ENCODE peak calls at places on chromosomes 1 and 21, in nine cellular contexts. One of them, this sample, is unnamed. For H3K9me3, the result is how much of the 10 kb centered on the place peaks cover.

GRCh38 chr1:36309397-36309796 is 3.2 kb downstream of the SH3D21 start:
- DNase-seq in CD8-positive, alpha-beta memory T cell: no peak
- DNase-seq in pancreas: no peak
- DNase-seq in H1: no peak
- DNase-seq in left ventricle myocardium inferior: no peak
- DNase-seq in cardiac muscle cell: no peak
- DNase-seq in mammary epithelial cell: no peak
- DNase-seq in IMR-90: no peak
- DNase-seq in breast epithelium: no peak
- DNase-seq in this sample: no peak

GRCh38 chr1:6507037-6507428 is 15.6 kb upstream of the PLEKHG5 start:
- DNase-seq in H1: no peak
- DNase-seq in mammary epithelial cell: no peak
- DNase-seq in left ventricle myocardium inferior: no peak
- DNase-seq in breast epithelium: no peak
- DNase-seq in cardiac muscle cell: no peak
- DNase-seq in CD8-positive, alpha-beta memory T cell: no peak
- DNase-seq in IMR-90: no peak
- DNase-seq in pancreas: no peak
- DNase-seq in this sample: no peak

GRCh38 chr1:99481391-99481996 is 164.4 kb upstream of the PALMD start:
- DNase-seq in CD8-positive, alpha-beta memory T cell: peak
- DNase-seq in IMR-90: peak
- DNase-seq in breast epithelium: no peak
- DNase-seq in cardiac muscle cell: peak
- DNase-seq in left ventricle myocardium inferior: no peak
- DNase-seq in H1: no peak
- DNase-seq in mammary epithelial cell: peak
- DNase-seq in pancreas: peak
- DNase-seq in this sample: peak

GRCh38 chr21:41361786-41362604 is at the start of gene MX2:
- DNase-seq in mammary epithelial cell: no peak
- DNase-seq in pancreas: no peak
- DNase-seq in IMR-90: peak
- DNase-seq in left ventricle myocardium inferior: peak
- DNase-seq in breast epithelium: peak
- DNase-seq in H1: no peak
- DNase-seq in CD8-positive, alpha-beta memory T cell: peak
- DNase-seq in cardiac muscle cell: no peak
- DNase-seq in this sample: peak

GRCh38 chr1:175894543-175894942 is 151.1 kb upstream of the TNR start:
- DNase-seq in breast epithelium: no peak
- DNase-seq in CD8-positive, alpha-beta memory T cell: no peak
- DNase-seq in IMR-90: no peak
- DNase-seq in cardiac muscle cell: no peak
- DNase-seq in pancreas: no peak
- DNase-seq in mammary epithelial cell: no peak
- DNase-seq in left ventricle myocardium inferior: no peak
- DNase-seq in H1: no peak
- DNase-seq in this sample: no peak

GRCh38 chr1:1426961-1427934 is 6.2 kb upstream of the ANKRD65 start:
- DNase-seq in pancreas: peak
- DNase-seq in H1: no peak
- DNase-seq in left ventricle myocardium inferior: no peak
- DNase-seq in CD8-positive, alpha-beta memory T cell: no peak
- DNase-seq in cardiac muscle cell: peak
- DNase-seq in mammary epithelial cell: no peak
- DNase-seq in breast epithelium: peak
- DNase-seq in IMR-90: no peak
- DNase-seq in this sample: no peak

GRCh38 chr1:20584890-20585289 is 4.0 kb upstream of the CDA start:
- DNase-seq in left ventricle myocardium inferior: no peak
- DNase-seq in H1: no peak
- DNase-seq in cardiac muscle cell: no peak
- DNase-seq in CD8-positive, alpha-beta memory T cell: no peak
- DNase-seq in breast epithelium: no peak
- DNase-seq in pancreas: no peak
- DNase-seq in IMR-90: peak
- DNase-seq in mammary epithelial cell: peak
- DNase-seq in this sample: no peak

GRCh38 chr1:84720275-84720780 is 30.1 kb upstream of the SSX2IP start:
- DNase-seq in mammary epithelial cell: no peak
- DNase-seq in left ventricle myocardium inferior: no peak
- DNase-seq in IMR-90: no peak
- DNase-seq in pancreas: no peak
- DNase-seq in CD8-positive, alpha-beta memory T cell: no peak
- DNase-seq in cardiac muscle cell: no peak
- DNase-seq in H1: no peak
- DNase-seq in breast epithelium: no peak
- DNase-seq in this sample: no peak

GRCh38 chr1:96234299-96234698 is 487.3 kb upstream of the PTBP2 start:
- DNase-seq in left ventricle myocardium inferior: peak
- DNase-seq in mammary epithelial cell: peak
- DNase-seq in H1: no peak
- DNase-seq in CD8-positive, alpha-beta memory T cell: no peak
- DNase-seq in pancreas: peak
- DNase-seq in cardiac muscle cell: peak
- DNase-seq in breast epithelium: no peak
- DNase-seq in IMR-90: peak
- DNase-seq in this sample: no peak

GRCh38 chr1:10361515-10361914 is 37.3 kb upstream of the PGD start:
- DNase-seq in pancreas: no peak
- DNase-seq in mammary epithelial cell: no peak
- DNase-seq in left ventricle myocardium inferior: peak
- DNase-seq in cardiac muscle cell: no peak
- DNase-seq in IMR-90: no peak
- DNase-seq in CD8-positive, alpha-beta memory T cell: no peak
- DNase-seq in breast epithelium: no peak
- DNase-seq in H1: no peak
- DNase-seq in this sample: no peak

GRCh38 chr1:176626572-176627061 is 163.6 kb downstream of the PAPPA2 start:
- DNase-seq in IMR-90: no peak
- DNase-seq in CD8-positive, alpha-beta memory T cell: no peak
- DNase-seq in cardiac muscle cell: no peak
- DNase-seq in H1: no peak
- DNase-seq in left ventricle myocardium inferior: no peak
- DNase-seq in pancreas: peak
- DNase-seq in mammary epithelial cell: no peak
- DNase-seq in breast epithelium: no peak
- DNase-seq in this sample: no peak

GRCh38 chr1:179875606-179876288 is 1.9 kb downstream of the TOR1AIP2 start:
- DNase-seq in left ventricle myocardium inferior: no peak
- DNase-seq in H1: no peak
- DNase-seq in CD8-positive, alpha-beta memory T cell: no peak
- DNase-seq in pancreas: no peak
- DNase-seq in cardiac muscle cell: peak
- DNase-seq in IMR-90: no peak
- DNase-seq in breast epithelium: no peak
- DNase-seq in mammary epithelial cell: no peak
- DNase-seq in this sample: no peak
- H3K4me3 ChIP-seq in left ventricle myocardium inferior: peak
- H3K4me3 ChIP-seq in H1: no peak
- H3K4me3 ChIP-seq in CD8-positive, alpha-beta memory T cell: no peak
- H3K4me3 ChIP-seq in pancreas: peak
- H3K4me3 ChIP-seq in cardiac muscle cell: peak
- H3K4me3 ChIP-seq in IMR-90: no peak
- H3K4me3 ChIP-seq in breast epithelium: peak
- H3K4me3 ChIP-seq in mammary epithelial cell: peak
- H3K4me3 ChIP-seq in this sample: peak

GRCh38 chr1:80535446-80535845 is 1265.3 kb upstream of the ADGRL2 start:
- DNase-seq in breast epithelium: no peak
- DNase-seq in cardiac muscle cell: no peak
- DNase-seq in CD8-positive, alpha-beta memory T cell: no peak
- DNase-seq in IMR-90: no peak
- DNase-seq in left ventricle myocardium inferior: no peak
- DNase-seq in mammary epithelial cell: no peak
- DNase-seq in pancreas: no peak
- DNase-seq in H1: no peak
- DNase-seq in this sample: no peak

GRCh38 chr1:80542231-80542630 is 1258.5 kb upstream of the ADGRL2 start:
- DNase-seq in breast epithelium: no peak
- DNase-seq in cardiac muscle cell: no peak
- DNase-seq in H1: no peak
- DNase-seq in left ventricle myocardium inferior: no peak
- DNase-seq in IMR-90: peak
- DNase-seq in pancreas: no peak
- DNase-seq in CD8-positive, alpha-beta memory T cell: no peak
- DNase-seq in mammary epithelial cell: peak
- DNase-seq in this sample: no peak

GRCh38 chr1:80536464-80536863 is 1264.3 kb upstream of the ADGRL2 start:
- DNase-seq in mammary epithelial cell: no peak
- DNase-seq in H1: no peak
- DNase-seq in left ventricle myocardium inferior: no peak
- DNase-seq in IMR-90: no peak
- DNase-seq in pancreas: no peak
- DNase-seq in breast epithelium: no peak
- DNase-seq in cardiac muscle cell: peak
- DNase-seq in CD8-positive, alpha-beta memory T cell: no peak
- DNase-seq in this sample: no peak

GRCh38 chr1:80540605-80541004 is 1260.1 kb upstream of the ADGRL2 start:
- DNase-seq in pancreas: no peak
- DNase-seq in IMR-90: peak
- DNase-seq in left ventricle myocardium inferior: no peak
- DNase-seq in H1: no peak
- DNase-seq in CD8-positive, alpha-beta memory T cell: no peak
- DNase-seq in mammary epithelial cell: no peak
- DNase-seq in breast epithelium: no peak
- DNase-seq in cardiac muscle cell: no peak
- DNase-seq in this sample: no peak

DNA sequence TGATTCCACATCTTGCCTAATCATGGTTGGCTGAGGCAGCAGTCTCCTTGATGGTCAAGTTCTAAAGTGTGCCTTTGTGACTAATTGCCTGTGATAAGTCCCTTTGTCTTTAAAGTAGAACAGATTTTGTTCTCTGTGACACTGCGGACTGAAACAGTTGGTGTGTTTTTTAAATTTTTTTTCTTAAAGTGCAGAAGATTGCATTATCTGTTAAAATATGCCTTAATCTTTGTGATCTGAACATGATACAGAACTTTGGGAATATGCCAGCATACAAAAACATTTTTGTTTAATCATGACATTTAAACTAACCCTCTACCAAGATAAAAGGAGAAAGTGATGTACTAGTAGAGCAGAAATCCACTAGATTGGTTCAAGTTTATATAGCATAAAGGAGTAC is 1260.6 kb upstream of the ADGRL2 start:
- DNase-seq in H1: no peak
- DNase-seq in breast epithelium: no peak
- DNase-seq in left ventricle myocardium inferior: no peak
- DNase-seq in mammary epithelial cell: no peak
- DNase-seq in IMR-90: no peak
- DNase-seq in cardiac muscle cell: no peak
- DNase-seq in pancreas: no peak
- DNase-seq in CD8-positive, alpha-beta memory T cell: no peak
- DNase-seq in this sample: no peak
- H3K9me3 ChIP-seq in H1: under half
- H3K9me3 ChIP-seq in breast epithelium: under half
- H3K9me3 ChIP-seq in left ventricle myocardium inferior: under half
- H3K9me3 ChIP-seq in mammary epithelial cell: under half
- H3K9me3 ChIP-seq in IMR-90: under half
- H3K9me3 ChIP-seq in cardiac muscle cell: under half
- H3K9me3 ChIP-seq in pancreas: under half
- H3K9me3 ChIP-seq in CD8-positive, alpha-beta memory T cell: under half
- H3K9me3 ChIP-seq in this sample: under half

DNA sequence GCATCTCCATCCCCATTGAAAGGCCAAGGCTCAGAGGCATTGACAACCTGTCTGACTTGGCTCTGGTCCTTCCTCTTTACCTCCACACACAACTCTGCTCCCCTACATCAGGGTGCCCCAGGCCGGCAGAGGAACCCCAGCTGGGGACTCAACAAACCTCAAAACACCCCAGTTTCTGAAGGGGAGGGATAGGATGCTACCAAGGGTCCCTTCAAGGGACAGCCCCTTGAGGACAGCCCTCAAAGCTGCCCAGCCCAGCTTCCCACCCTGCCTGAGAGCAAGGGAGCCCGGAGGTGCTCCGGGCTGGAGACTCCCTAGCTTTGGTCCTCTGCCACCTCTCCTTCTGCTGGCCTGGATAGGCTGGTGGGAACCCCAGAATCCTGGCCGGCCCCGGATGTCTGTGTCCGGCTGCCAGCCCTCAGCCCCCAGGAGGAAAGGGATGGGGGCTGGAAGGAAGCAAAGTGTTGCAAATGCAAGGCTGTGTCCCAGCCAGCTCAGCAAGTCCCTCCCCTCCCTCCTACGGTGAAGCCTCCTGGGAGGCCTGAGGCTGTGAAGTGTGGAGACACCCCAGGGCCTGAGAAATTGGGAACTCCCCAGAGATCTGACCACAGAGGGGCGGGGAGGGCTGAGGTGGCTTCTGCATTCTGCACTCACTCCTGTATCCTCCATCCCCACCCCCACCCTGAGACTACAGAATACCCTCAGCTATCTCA is 1.1 kb upstream of the MARCKSL1 start:
- DNase-seq in cardiac muscle cell: no peak
- DNase-seq in left ventricle myocardium inferior: peak
- DNase-seq in breast epithelium: no peak
- DNase-seq in H1: no peak
- DNase-seq in IMR-90: peak
- DNase-seq in mammary epithelial cell: peak
- DNase-seq in pancreas: no peak
- DNase-seq in CD8-positive, alpha-beta memory T cell: peak
- DNase-seq in this sample: peak
- H3K4me3 ChIP-seq in cardiac muscle cell: no peak
- H3K4me3 ChIP-seq in left ventricle myocardium inferior: peak
- H3K4me3 ChIP-seq in breast epithelium: no peak
- H3K4me3 ChIP-seq in H1: no peak
- H3K4me3 ChIP-seq in IMR-90: no peak
- H3K4me3 ChIP-seq in mammary epithelial cell: no peak
- H3K4me3 ChIP-seq in pancreas: no peak
- H3K4me3 ChIP-seq in CD8-positive, alpha-beta memory T cell: no peak
- H3K4me3 ChIP-seq in this sample: peak

GRCh38 chr1:238239343-238239742 is 348.6 kb upstream of the ZP4 start:
- DNase-seq in breast epithelium: no peak
- DNase-seq in mammary epithelial cell: no peak
- DNase-seq in H1: no peak
- DNase-seq in pancreas: no peak
- DNase-seq in left ventricle myocardium inferior: no peak
- DNase-seq in cardiac muscle cell: no peak
- DNase-seq in IMR-90: no peak
- DNase-seq in CD8-positive, alpha-beta memory T cell: no peak
- DNase-seq in this sample: no peak

GRCh38 chr1:238242156-238242555 is 351.4 kb upstream of the ZP4 start:
- DNase-seq in breast epithelium: no peak
- DNase-seq in pancreas: no peak
- DNase-seq in cardiac muscle cell: no peak
- DNase-seq in H1: no peak
- DNase-seq in left ventricle myocardium inferior: no peak
- DNase-seq in CD8-positive, alpha-beta memory T cell: no peak
- DNase-seq in mammary epithelial cell: peak
- DNase-seq in IMR-90: no peak
- DNase-seq in this sample: no peak

DNA sequence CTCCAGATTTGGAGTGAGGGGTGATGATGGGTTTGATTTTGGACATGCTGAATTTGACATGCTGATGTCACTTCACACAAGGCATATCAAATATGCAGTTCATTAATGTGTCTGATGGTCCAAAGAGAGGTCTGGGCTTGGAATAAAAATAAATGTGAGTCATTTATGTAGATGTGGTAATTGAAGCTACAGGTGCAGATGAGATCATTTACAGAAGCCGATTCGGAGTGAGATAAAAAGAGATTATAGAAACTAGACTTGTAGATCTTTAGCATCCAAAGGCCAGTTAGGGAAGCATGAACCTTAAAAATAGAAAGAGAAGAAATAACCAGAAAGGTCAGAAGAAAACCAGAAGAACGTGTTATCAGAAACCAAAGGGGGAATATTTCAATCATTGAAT is 350.9 kb upstream of the ZP4 start:
- DNase-seq in IMR-90: no peak
- DNase-seq in left ventricle myocardium inferior: no peak
- DNase-seq in pancreas: no peak
- DNase-seq in cardiac muscle cell: no peak
- DNase-seq in CD8-positive, alpha-beta memory T cell: no peak
- DNase-seq in breast epithelium: no peak
- DNase-seq in H1: no peak
- DNase-seq in mammary epithelial cell: no peak
- DNase-seq in this sample: no peak
- H3K9me3 ChIP-seq in IMR-90: under half
- H3K9me3 ChIP-seq in left ventricle myocardium inferior: under half
- H3K9me3 ChIP-seq in pancreas: under half
- H3K9me3 ChIP-seq in cardiac muscle cell: under half
- H3K9me3 ChIP-seq in CD8-positive, alpha-beta memory T cell: under half
- H3K9me3 ChIP-seq in breast epithelium: under half
- H3K9me3 ChIP-seq in H1: under half
- H3K9me3 ChIP-seq in mammary epithelial cell: under half
- H3K9me3 ChIP-seq in this sample: under half